ENCODE peak calls at places on chromosome 22, in nine cellular contexts. S is left lung, B is lower lobe of right lung, W is kidney, O is Peyer's patch, H is cardiac muscle cell, G is prostate gland, E is mammary epithelial cell, F is WERI-Rb-1. J is an unnamed sample.

GRCh38 chr22:29200901-29201300 is 4.8 kb upstream of the EMID1 start:
- DNase-seq in B (no peak), H (no peak), E (no peak), O (no peak), G (no peak), F (no peak), W (no peak), S (no peak), J (no peak)

GRCh38 chr22:40203568-40203967 is 25.8 kb downstream of the TNRC6B start:
- DNase-seq in G (no peak), E (no peak), O (no peak), F (no peak), W (no peak), B (no peak), S (no peak), H (no peak), J (peak; percentile 63)

GRCh38 chr22:17807086-17807485 is 32.8 kb upstream of the BID start:
- DNase-seq in B (no peak), E (no peak), H (no peak), S (no peak), F (no peak), O (no peak), G (no peak), W (no peak), J (no peak)

GRCh38 chr22:24231706-24232105 is 13.2 kb downstream of the GGT5 start:
- DNase-seq in G (no peak), E (no peak), W (no peak), B (no peak), S (no peak), F (no peak), H (no peak), O (no peak), J (no peak)

GRCh38 chr22:42803454-42803853 is 53.6 kb downstream of the ARFGAP3 start:
- DNase-seq in W (no peak), H (no peak), S (no peak), G (no peak), O (peak; percentile 3), B (no peak), E (no peak), F (no peak), J (no peak)

GRCh38 chr22:42437488-42438292 is 5.5 kb upstream of the NFAM1 start:
- DNase-seq in G (no peak), B (peak; percentile 84), W (peak; percentile 96), F (peak; percentile 83), O (peak; percentile 82), S (peak; percentile 78), E (peak; percentile 52), H (peak; percentile 57), J (peak; percentile 86)

GRCh38 chr22:24087071-24087795 is 76.1 kb downstream of the CABIN1 start:
- DNase-seq in O (no peak), S (no peak), B (no peak), G (no peak), H (no peak), F (no peak), E (no peak), W (peak; percentile 40), J (no peak)

GRCh38 chr22:24137595-24137994 is 43.7 kb upstream of the SUSD2 start:
- DNase-seq in F (no peak), S (no peak), H (peak; percentile 81), G (no peak), W (no peak), B (no peak), O (no peak), E (no peak), J (no peak)

GRCh38 chr22:31958625-31959239 is 14.4 kb downstream of the YWHAH start:
- DNase-seq in B (peak; percentile 79), H (no peak), F (no peak), W (peak; percentile 62), S (no peak), G (no peak), E (no peak), O (peak; percentile 42), J (no peak)

GRCh38 chr22:27218521-27218920 is 561.1 kb downstream of the MIAT start:
- DNase-seq in B (no peak), G (no peak), H (no peak), S (no peak), O (no peak), E (no peak), F (no peak), W (no peak), J (no peak)

GRCh38 chr22:36762687-36763260 is 13.1 kb downstream of the IFT27 start:
- DNase-seq in H (peak; percentile 58), B (peak; percentile 72), O (no peak), F (no peak), W (peak; percentile 49), E (no peak), S (peak; percentile 56), G (no peak), J (no peak)

GRCh38 chr22:42283288-42284229 is 13.1 kb upstream of the TCF20 start:
- DNase-seq in S (peak; percentile 34), F (no peak), O (no peak), W (peak; percentile 75), G (no peak), B (peak; percentile 47), H (peak; percentile 27), E (no peak), J (no peak)

GRCh38 chr22:47307326-47307725 is 544.9 kb downstream of the TBC1D22A start:
- DNase-seq in B (no peak), E (no peak), G (no peak), O (no peak), F (no peak), H (peak; percentile 23), W (no peak), S (no peak), J (no peak)

GRCh38 chr22:46262449-46263207 is 515 bp downstream of the PKDREJ start:
- DNase-seq in B (peak; percentile 84), O (peak; percentile 55), F (no peak), W (peak; percentile 91), S (peak; percentile 79), G (no peak), E (no peak), H (peak; percentile 67), J (no peak)
- TF ChIP-seq CTCF in B (peak; percentile 40), O (peak; percentile 23), F (no peak), W (peak; percentile 17), S (peak; percentile 12), G (peak; percentile 35), E (no peak), H (peak; percentile 30), J (no peak)

DNA sequence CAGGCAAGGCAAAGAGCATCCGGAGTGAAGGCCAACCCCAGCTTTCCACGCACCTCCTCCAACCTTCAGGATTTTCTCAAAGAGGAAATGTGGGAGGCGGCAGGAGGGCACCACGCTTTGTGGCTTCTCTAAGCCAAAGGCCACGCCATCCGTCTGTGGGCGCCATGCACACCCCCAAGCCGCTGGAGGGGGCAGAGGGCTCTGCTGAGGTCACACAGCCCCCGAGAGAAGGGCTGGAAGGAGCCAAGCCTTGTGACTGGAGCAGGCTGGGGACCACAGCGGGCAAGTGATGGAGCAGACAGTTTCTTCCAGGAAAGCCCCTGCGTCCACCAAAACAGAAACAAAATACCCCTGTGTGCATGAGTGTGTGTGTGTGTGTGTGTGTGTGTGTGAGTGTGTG is 527.4 kb downstream of the BRD1 start:
- DNase-seq in H (no peak), O (no peak), W (no peak), G (no peak), F (no peak), S (peak; percentile 25), E (no peak), B (no peak), J (no peak)
- H3K9me3 ChIP-seq in H (no peaks in the 10 kb centered on the region), O (no peaks in the 10 kb centered on the region), W (no peaks in the 10 kb centered on the region), G (no peaks in the 10 kb centered on the region), F (no peaks in the 10 kb centered on the region), S (no peaks in the 10 kb centered on the region), E (peaks cover 67% of the 10 kb centered on the region), B (no peaks in the 10 kb centered on the region), J (no peaks in the 10 kb centered on the region)

DNA sequence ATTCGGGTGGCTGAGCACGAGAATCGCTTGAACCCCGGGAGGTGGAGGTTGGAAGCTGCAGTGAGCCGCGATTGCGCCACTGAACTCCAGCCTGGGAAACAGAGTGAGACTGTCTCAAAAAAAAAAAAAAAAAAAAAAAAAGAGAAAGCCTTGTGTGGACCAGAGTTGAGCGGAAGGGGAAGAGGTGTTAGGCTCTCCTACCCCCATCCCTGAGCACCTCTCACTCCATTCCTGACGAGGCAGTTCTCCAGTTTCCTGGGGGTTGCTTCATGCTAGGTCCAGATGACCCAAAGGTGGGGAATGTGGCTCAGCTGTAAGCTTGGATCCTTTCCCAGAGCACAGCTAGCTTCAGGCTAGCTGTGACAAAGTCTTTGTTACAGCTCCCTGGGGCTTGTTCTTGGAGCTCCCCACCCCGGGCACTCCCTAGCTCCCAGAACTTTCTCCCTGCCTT is 8.8 kb upstream of the DNAL4 start:
- DNase-seq in F (no peak), W (peak; percentile 86), E (peak; percentile 97), H (peak; percentile 95), S (no peak), G (peak; percentile 24), O (no peak), B (no peak), J (no peak)
- H3K4me3 ChIP-seq in F (no peak overlapping the region), W (no peak overlapping the region), E (no peak overlapping the region), H (no peak overlapping the region), S (no peak overlapping the region), G (no peak overlapping the region), O (no peak overlapping the region), B (no peak overlapping the region), J (no peak overlapping the region)

DNA sequence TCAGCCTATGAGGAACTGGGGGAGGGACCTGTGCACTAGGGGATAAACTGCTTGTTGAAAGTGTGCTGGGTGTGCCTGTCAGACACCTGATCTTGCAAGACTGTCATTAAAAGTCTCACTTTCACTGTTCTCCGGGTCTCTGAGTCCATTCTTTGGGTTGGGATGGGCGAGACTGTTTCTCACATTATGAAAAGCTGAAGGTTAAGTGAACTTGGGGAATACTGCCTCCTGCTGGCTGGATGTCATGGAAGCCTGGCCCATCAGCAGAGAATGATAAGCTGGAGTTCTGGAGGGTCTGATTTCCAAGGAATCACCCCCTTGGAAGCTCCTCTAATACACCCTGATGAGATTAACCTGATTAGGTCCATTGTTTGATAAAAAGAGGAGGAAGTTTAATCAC is 9.0 kb upstream of the VPREB1 start:
- DNase-seq in E (peak; percentile 9), O (peak; percentile 50), W (no peak), S (no peak), B (no peak), F (no peak), H (peak; percentile 29), G (no peak), J (peak; percentile 40)
- TF ChIP-seq CTCF in E (peak; percentile 62), O (peak; percentile 49), W (peak; percentile 58), S (peak; percentile 29), B (peak; percentile 60), F (peak; percentile 50), H (peak; percentile 49), G (no peak), J (peak; percentile 80)